ENCODE peak calls at places on chromosomes 3 and 15, in seven cellular contexts. Y, L, G, B, A, Z and K are unnamed samples.

GRCh38 chr3:136464502-136464901 is 214.4 kb downstream of the PCCB start:
- DNase-seq in G (no peak), Z (no peak), Y (peak), B (no peak), A (peak), L (no peak), K (no peak)

GRCh38 chr3:17175187-17175839 is 290.6 kb downstream of the PLCL2 start:
- DNase-seq in Z (no peak), Y (peak), G (no peak), L (no peak), B (no peak), A (peak), K (no peak)

GRCh38 chr3:124887177-124887995 is at the start of gene ITGB5:
- DNase-seq in Z (no peak), A (peak), Y (peak), B (peak), L (peak), G (peak), K (peak)

GRCh38 chr15:72116680-72117447 is 1.1 kb downstream of the MYO9A start:
- DNase-seq in B (peak), A (no peak), G (peak), L (no peak), Z (peak), Y (peak), K (no peak)

GRCh38 chr3:185708392-185708791 is 116.5 kb downstream of the IGF2BP2 start:
- DNase-seq in A (no peak), L (no peak), Z (no peak), B (no peak), Y (no peak), G (no peak), K (no peak)

GRCh38 chr15:55588070-55588817 is at the start of gene PYGO1:
- DNase-seq in Z (no peak), Y (peak), B (peak), G (peak), A (peak), L (peak), K (peak)

GRCh38 chr3:62226601-62227339 is 146.6 kb downstream of the FEZF2 start:
- DNase-seq in B (no peak), G (no peak), L (no peak), Y (no peak), Z (no peak), A (no peak), K (no peak)

GRCh38 chr3:12963869-12964712 is 109.1 kb downstream of the IQSEC1 start:
- DNase-seq in B (peak), G (no peak), Y (peak), A (peak), Z (no peak), L (no peak), K (no peak)

GRCh38 chr3:84958495-84959469 is at the start of gene CADM2:
- DNase-seq in A (peak), B (peak), Y (peak), Z (peak), L (peak), G (peak), K (peak)

GRCh38 chr3:120280566-120280965 is 4.5 kb downstream of the GPR156 start:
- DNase-seq in Z (no peak), B (no peak), Y (no peak), A (no peak), L (no peak), G (no peak), K (no peak)

GRCh38 chr15:36658321-36658720 is 78.9 kb downstream of the CDIN1 start:
- DNase-seq in Y (peak), A (no peak), Z (no peak), L (no peak), B (no peak), G (no peak), K (no peak)

GRCh38 chr3:35639251-35640185 is at the start of gene ARPP21:
- DNase-seq in G (peak), A (peak), L (peak), Y (no peak), B (peak), Z (no peak), K (peak)

GRCh38 chr3:167734498-167735232 is at the start of gene PDCD10:
- DNase-seq in G (peak), L (peak), A (peak), B (peak), Z (peak), Y (peak), K (peak)

GRCh38 chr3:58518304-58518789 is 18.6 kb downstream of the ACOX2 start:
- DNase-seq in Y (no peak), Z (no peak), A (no peak), G (peak), L (no peak), B (peak), K (no peak)

GRCh38 chr15:41256577-41257038 is 25.5 kb downstream of the CHP1 start:
- DNase-seq in A (no peak), G (no peak), Z (no peak), B (no peak), Y (no peak), L (no peak), K (no peak)

GRCh38 chr3:179463299-179463698 is 12.0 kb upstream of the GNB4 start:
- DNase-seq in B (no peak), G (no peak), L (no peak), A (no peak), Z (no peak), Y (no peak), K (no peak)

GRCh38 chr15:73573071-73573470 is 60.1 kb downstream of the NPTN start:
- DNase-seq in Y (no peak), B (no peak), A (no peak), L (no peak), Z (no peak), G (no peak), K (no peak)

GRCh38 chr15:63870403-63871209 is 36.9 kb upstream of the HERC1 start:
- DNase-seq in B (peak), L (peak), G (peak), Y (peak), A (peak), Z (peak), K (peak)

GRCh38 chr3:9786825-9787654 is 5.2 kb downstream of the TADA3 start:
- DNase-seq in B (no peak), Z (no peak), Y (no peak), A (no peak), L (no peak), G (no peak), K (no peak)

GRCh38 chr3:72816843-72817485 is 31.3 kb downstream of the SHQ1 start:
- DNase-seq in L (no peak), Z (no peak), G (no peak), Y (no peak), B (no peak), A (no peak), K (no peak)

GRCh38 chr3:156787926-156788663 is 38.1 kb upstream of the LEKR1 start:
- DNase-seq in B (peak), A (peak), L (no peak), Y (peak), G (peak), Z (no peak), K (no peak)

GRCh38 chr3:198079771-198080520 is 119.9 kb downstream of the LMLN start:
- DNase-seq in Z (peak), L (no peak), G (peak), B (peak), Y (peak), A (peak), K (peak)

GRCh38 chr3:18153571-18154173 is 271.5 kb downstream of the SATB1 start:
- DNase-seq in Y (peak), Z (no peak), G (peak), A (peak), B (peak), L (peak), K (no peak)

GRCh38 chr3:172104471-172105072 is 65.2 kb downstream of the FNDC3B start:
- DNase-seq in G (peak), Z (no peak), L (peak), Y (no peak), A (no peak), B (no peak), K (peak)

GRCh38 chr3:195801251-195802183 is 10.2 kb downstream of the MUC4 start:
- DNase-seq in G (no peak), Y (no peak), Z (no peak), B (no peak), A (no peak), L (no peak), K (no peak)

GRCh38 chr3:195443391-195443989 is 670 bp upstream of the ACAP2 start:
- DNase-seq in Y (no peak), Z (no peak), G (no peak), A (no peak), L (no peak), B (no peak), K (no peak)

GRCh38 chr15:26757156-26757555 is 15.7 kb downstream of the GABRB3 start:
- DNase-seq in L (no peak), B (no peak), Z (no peak), G (no peak), A (no peak), Y (no peak), K (no peak)

GRCh38 chr15:101310508-101310907 is 15.5 kb upstream of the SNRPA1 start:
- DNase-seq in G (no peak), Y (no peak), B (no peak), A (no peak), L (no peak), Z (no peak), K (no peak)

GRCh38 chr3:9951962-9952805 is at the start of gene PRRT3:
- DNase-seq in Z (no peak), Y (peak), B (peak), A (peak), G (peak), L (peak), K (peak)

GRCh38 chr3:51686512-51687215 is 15.6 kb downstream of the TEX264 start:
- DNase-seq in A (peak), Z (no peak), G (peak), Y (peak), B (no peak), L (no peak), K (peak)

GRCh38 chr3:15309662-15310335 is 22.6 kb downstream of the SH3BP5 start:
- DNase-seq in Y (no peak), Z (no peak), L (no peak), B (no peak), A (no peak), G (no peak), K (no peak)

GRCh38 chr3:50671331-50671730 is 3.4 kb upstream of the DOCK3 start:
- DNase-seq in Y (peak), Z (no peak), L (no peak), A (peak), B (peak), G (no peak), K (no peak)

GRCh38 chr3:99625643-99626414 is 12.6 kb upstream of the COL8A1 start:
- DNase-seq in G (no peak), B (peak), Z (no peak), Y (peak), L (no peak), A (no peak), K (no peak)

GRCh38 chr3:42823351-42823750 is 14.1 kb downstream of the ACKR2 start:
- DNase-seq in L (no peak), Y (peak), Z (no peak), B (peak), A (no peak), G (no peak), K (no peak)

GRCh38 chr3:192817053-192817452 is 89.7 kb upstream of the FGF12 start:
- DNase-seq in A (peak), Z (no peak), G (no peak), B (no peak), Y (peak), L (no peak), K (no peak)

GRCh38 chr3:53269888-53270880 is 14.4 kb upstream of the TKT start:
- DNase-seq in A (peak), Z (peak), B (peak), L (peak), G (peak), Y (peak), K (peak)

GRCh38 chr15:99149366-99149765 is 44.5 kb downstream of the SYNM start:
- DNase-seq in L (no peak), G (no peak), Z (no peak), B (no peak), Y (no peak), A (no peak), K (peak)
- H3K4me2 ChIP-seq in L (no peak), G (no peak), Z (no peak), B (no peak), Y (no peak), A (no peak), K (no peak)

DNA sequence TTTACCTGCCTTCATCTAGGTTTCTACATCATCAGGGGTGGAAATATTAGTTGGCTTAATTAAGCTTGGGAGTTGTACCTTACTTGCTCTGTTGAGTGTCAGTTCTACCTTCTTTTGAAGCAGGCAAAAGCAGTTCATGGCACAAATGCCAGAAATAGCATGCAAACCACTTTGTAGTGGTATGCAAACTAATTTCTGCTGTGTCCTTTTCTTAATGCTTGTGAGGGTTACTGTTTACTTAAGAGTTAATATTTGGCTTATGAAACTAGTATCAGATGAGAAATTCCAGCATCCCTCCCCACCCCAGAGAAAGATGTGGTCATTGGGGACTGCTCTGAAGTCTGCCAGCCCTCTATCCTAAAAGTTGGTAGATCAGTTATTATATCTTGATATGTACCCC is 7.1 kb downstream of the ATP2C1 start:
- DNase-seq in Z (no peak), A (no peak), B (peak), G (no peak), L (no peak), Y (peak), K (no peak)
- H3K4ac ChIP-seq in Z (no peak), A (no peak), B (no peak), G (no peak), L (no peak), Y (no peak), K (no peak)

DNA sequence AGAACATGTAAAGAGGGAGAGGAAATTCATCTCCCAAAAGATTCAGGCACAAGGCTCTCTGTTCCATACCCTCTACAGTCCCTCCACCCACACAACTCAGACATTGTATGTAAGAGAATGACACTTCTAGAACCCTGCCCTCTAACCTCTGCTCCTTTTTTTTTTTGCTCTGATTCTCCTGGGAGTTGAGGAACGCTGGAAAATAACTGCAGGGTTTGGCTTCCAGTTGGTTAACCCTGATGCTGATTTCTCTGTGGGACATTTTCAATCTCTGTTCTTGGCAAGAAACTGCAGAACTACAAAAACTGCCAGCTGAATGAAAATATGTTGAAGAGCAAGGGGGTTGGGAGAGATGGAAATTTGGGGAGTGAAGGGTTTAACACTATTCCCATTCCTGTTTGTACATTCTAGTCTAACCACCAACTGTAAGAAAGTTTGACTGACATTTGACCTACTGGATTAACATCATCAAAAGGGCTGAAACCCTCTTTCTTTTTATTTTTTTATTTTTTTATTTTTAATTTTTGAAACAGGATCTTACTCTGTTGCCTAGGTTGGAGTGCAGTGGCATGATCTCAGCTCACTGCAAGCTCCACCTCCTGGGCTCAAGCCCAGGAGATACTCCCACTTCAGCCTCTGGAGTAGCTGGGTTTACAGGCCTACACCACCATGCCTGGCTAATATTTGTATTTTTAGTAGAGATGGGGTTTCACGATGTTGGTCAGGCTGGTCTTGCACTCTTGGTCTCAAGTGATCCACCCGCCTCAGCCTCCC is 14.5 kb upstream of the MAGI1 start:
- DNase-seq in B (no peak), Z (no peak), L (no peak), G (peak), Y (no peak), A (no peak), K (no peak)
- H3K4me2 ChIP-seq in B (no peak), Z (no peak), L (no peak), G (no peak), Y (no peak), A (no peak), K (no peak)

GRCh38 chr15:84842781-84843180 is 25.6 kb downstream of the ALPK3 start:
- DNase-seq in Z (no peak), L (no peak), Y (no peak), G (no peak), B (no peak), A (no peak), K (no peak)
- H3K4ac ChIP-seq in Z (no peak), L (no peak), Y (no peak), G (no peak), B (no peak), A (no peak), K (no peak)

DNA sequence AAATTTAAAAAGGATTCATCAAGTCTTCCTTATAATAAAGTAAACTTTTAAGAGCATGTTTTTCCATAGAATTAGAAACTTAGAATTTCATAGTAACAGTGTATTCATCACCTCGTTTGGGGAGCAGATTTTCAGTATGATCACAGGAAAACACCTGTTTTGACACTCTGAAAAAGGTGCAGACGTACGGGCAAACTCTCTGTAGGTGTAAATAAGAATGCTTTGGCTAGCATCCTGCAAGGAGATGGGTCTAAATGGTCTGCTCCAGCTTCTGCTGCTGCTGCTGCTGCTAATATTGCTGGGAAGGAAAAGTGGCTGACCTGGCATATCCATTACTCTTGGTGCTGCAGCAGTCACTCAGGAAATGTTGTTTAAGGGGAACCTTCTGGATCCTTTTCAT is 66.0 kb downstream of the MBNL1 start:
- DNase-seq in G (no peak), L (no peak), B (no peak), A (no peak), Y (no peak), Z (no peak), K (no peak)
- H3K4me2 ChIP-seq in G (no peak), L (no peak), B (no peak), A (no peak), Y (no peak), Z (no peak), K (no peak)

DNA sequence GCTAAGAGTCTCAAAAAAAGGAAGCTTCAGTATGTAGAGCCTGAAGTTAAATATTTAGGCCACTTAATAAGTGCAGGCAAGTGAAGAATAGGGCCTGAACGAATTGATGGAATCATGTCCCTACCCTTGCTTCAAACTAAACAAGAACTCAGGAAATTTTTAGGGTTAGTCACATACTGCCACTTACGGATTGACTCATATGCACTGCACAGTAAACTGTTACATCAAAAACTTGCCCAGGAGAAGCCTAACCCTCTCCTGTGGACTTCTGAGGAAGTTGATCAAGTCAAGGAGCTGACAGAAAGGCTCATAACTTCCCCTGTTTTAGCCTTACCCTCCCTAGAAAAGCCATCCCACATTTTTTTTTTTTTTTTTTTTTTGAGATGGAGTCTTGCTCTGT is 20.6 kb upstream of the KBTBD12 start:
- DNase-seq in L (no peak), A (no peak), B (no peak), Z (no peak), G (no peak), Y (no peak), K (no peak)
- H3K4ac ChIP-seq in L (no peak), A (no peak), B (no peak), Z (no peak), G (no peak), Y (no peak), K (no peak)

DNA sequence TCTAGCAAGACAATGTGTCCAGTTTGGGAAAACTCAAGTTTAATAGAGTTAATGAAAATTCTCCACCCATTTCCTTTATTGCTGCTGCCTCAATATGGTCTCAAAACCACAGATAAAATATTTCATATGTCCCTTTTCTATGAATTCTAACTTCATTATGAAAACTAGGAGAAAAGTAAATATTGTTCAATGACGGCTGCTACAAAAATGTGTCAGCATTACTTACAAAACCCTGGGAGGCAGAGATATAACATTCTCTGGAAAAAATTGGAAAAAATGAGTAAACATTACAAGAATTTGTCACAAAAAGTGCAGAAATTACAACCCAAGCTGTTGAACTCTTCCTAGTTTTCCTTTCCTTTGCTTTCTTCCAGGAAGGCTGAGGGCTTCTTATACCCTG is 22.2 kb upstream of the FBN1 start:
- DNase-seq in Z (no peak), L (no peak), Y (peak), G (no peak), A (no peak), B (peak), K (no peak)
- H3K4me2 ChIP-seq in Z (no peak), L (no peak), Y (peak), G (no peak), A (no peak), B (no peak), K (no peak)

GRCh38 chr15:89784686-89784960 is 8.5 kb downstream of the MESP2 start:
- DNase-seq in Z (no peak), A (no peak), G (no peak), L (no peak), B (no peak), Y (no peak), K (no peak)
- H3K4ac ChIP-seq in Z (no peak), A (no peak), G (peak), L (no peak), B (no peak), Y (no peak), K (no peak)